ENCODE peak calls at places on chromosomes 7 and 10, in four cellular contexts. I, E, O and B are unnamed samples.

GRCh38 chr10:49504528-49504927 is 34.4 kb downstream of the ERCC6 start:
- DNase-seq in O (no peak), I (no peak), E (no peak), B (no peak)

GRCh38 chr7:90412458-90413184 is 9.4 kb downstream of the CLDN12 start:
- DNase-seq in E (no peak), I (peak; percentile 15), O (no peak), B (no peak)

GRCh38 chr7:127647636-127648035 is 4.4 kb upstream of the SND1 start:
- DNase-seq in O (no peak), I (no peak), E (no peak), B (no peak)

GRCh38 chr10:112634096-112634830 is 187.2 kb downstream of the VTI1A start:
- DNase-seq in E (no peak), I (no peak), O (no peak), B (no peak)

GRCh38 chr10:14407567-14407966 is 76.8 kb upstream of the FRMD4A start:
- DNase-seq in I (no peak), E (no peak), O (no peak), B (no peak)

GRCh38 chr10:128930422-128930821 is 536.6 kb upstream of the MGMT start:
- DNase-seq in E (no peak), O (no peak), I (no peak), B (no peak)

GRCh38 chr7:105656922-105657521 is 75.7 kb upstream of the EFCAB10 start:
- DNase-seq in I (peak; percentile 19), E (no peak), O (no peak), B (peak; percentile 59)

GRCh38 chr10:47323087-47323486 is 833 bp downstream of the GDF2 start:
- DNase-seq in I (no peak), O (no peak), E (no peak), B (no peak)

GRCh38 chr7:27670177-27670576 is 7.5 kb upstream of the HIBADH start:
- DNase-seq in I (no peak), O (no peak), E (no peak), B (no peak)

GRCh38 chr7:123157606-123158005 is 42.2 kb downstream of the SLC13A1 start:
- DNase-seq in E (no peak), O (no peak), I (no peak), B (no peak)

GRCh38 chr7:92778972-92779371 is 57.4 kb downstream of the CDK6 start:
- DNase-seq in E (peak; percentile 68), I (no peak), O (no peak), B (no peak)

GRCh38 chr7:5704534-5704922 is 76.9 kb downstream of the RNF216 start:
- DNase-seq in E (peak; percentile 86), I (peak; percentile 49), O (peak; percentile 49), B (peak; percentile 70)

GRCh38 chr10:78476156-78476555 is 442.5 kb downstream of the RPS24 start:
- DNase-seq in I (no peak), O (no peak), E (peak; percentile 66), B (no peak)

GRCh38 chr10:89963446-89964102 is 262.2 kb downstream of the KIF20B start:
- DNase-seq in O (no peak), I (no peak), E (no peak), B (no peak)

GRCh38 chr10:119620771-119621384 is 24.1 kb upstream of the TIAL1 start:
- DNase-seq in O (no peak), E (no peak), I (no peak), B (no peak)

GRCh38 chr10:7787150-7787856 is 490 bp downstream of the KIN start:
- DNase-seq in O (no peak), I (no peak), E (no peak), B (no peak)

GRCh38 chr7:83921798-83922607 is 272.6 kb downstream of the SEMA3A start:
- DNase-seq in I (no peak), O (no peak), E (no peak), B (no peak)

GRCh38 chr10:126500185-126500584 is 111.9 kb upstream of the ADAM12 start:
- DNase-seq in E (no peak), I (no peak), O (no peak), B (no peak)

GRCh38 chr7:113306302-113306701 is 187.9 kb upstream of the SMIM30 start:
- DNase-seq in E (no peak), O (no peak), I (no peak), B (no peak)

GRCh38 chr10:61140765-61141392 is 196.9 kb upstream of the RHOBTB1 start:
- DNase-seq in E (peak; percentile 48), I (peak; percentile 57), O (no peak), B (no peak)

GRCh38 chr7:72706521-72706920 is 121.5 kb downstream of the TYW1B start:
- DNase-seq in I (no peak), E (no peak), O (no peak), B (no peak)

GRCh38 chr10:67663449-67664087 is 32.4 kb downstream of the CTNNA3 start:
- DNase-seq in E (no peak), O (no peak), I (no peak), B (no peak)

GRCh38 chr10:125816548-125816947 is 6.5 kb downstream of the UROS start:
- DNase-seq in E (no peak), I (no peak), O (no peak), B (no peak)

GRCh38 chr10:85204814-85205213 is 876.4 kb downstream of the CCSER2 start:
- DNase-seq in O (no peak), E (no peak), I (no peak), B (no peak)

GRCh38 chr10:52479567-52479966 is 165.5 kb downstream of the DKK1 start:
- DNase-seq in O (no peak), E (no peak), I (no peak), B (no peak)

GRCh38 chr7:66013938-66014337 is 31.9 kb upstream of the GUSB start:
- DNase-seq in I (peak; percentile 26), O (no peak), E (peak; percentile 17), B (no peak)

GRCh38 chr10:101229275-101230184 is at the start of gene LBX1:
- DNase-seq in E (no peak), I (no peak), O (no peak), B (no peak)

GRCh38 chr7:106629521-106629920 is 31.4 kb downstream of the CCDC71L start:
- DNase-seq in I (no peak), E (no peak), O (no peak), B (no peak)

GRCh38 chr7:22093003-22093402 is 147.3 kb upstream of the CDCA7L start:
- DNase-seq in O (no peak), E (no peak), I (no peak), B (no peak)

GRCh38 chr10:94076325-94076841 is 82.7 kb downstream of the PLCE1 start:
- DNase-seq in O (no peak), I (no peak), E (no peak), B (no peak)
- TF ChIP-seq CTCF in O (peak; percentile 48), I (peak; percentile 23), E (peak; percentile 48), B (peak; percentile 47)

DNA sequence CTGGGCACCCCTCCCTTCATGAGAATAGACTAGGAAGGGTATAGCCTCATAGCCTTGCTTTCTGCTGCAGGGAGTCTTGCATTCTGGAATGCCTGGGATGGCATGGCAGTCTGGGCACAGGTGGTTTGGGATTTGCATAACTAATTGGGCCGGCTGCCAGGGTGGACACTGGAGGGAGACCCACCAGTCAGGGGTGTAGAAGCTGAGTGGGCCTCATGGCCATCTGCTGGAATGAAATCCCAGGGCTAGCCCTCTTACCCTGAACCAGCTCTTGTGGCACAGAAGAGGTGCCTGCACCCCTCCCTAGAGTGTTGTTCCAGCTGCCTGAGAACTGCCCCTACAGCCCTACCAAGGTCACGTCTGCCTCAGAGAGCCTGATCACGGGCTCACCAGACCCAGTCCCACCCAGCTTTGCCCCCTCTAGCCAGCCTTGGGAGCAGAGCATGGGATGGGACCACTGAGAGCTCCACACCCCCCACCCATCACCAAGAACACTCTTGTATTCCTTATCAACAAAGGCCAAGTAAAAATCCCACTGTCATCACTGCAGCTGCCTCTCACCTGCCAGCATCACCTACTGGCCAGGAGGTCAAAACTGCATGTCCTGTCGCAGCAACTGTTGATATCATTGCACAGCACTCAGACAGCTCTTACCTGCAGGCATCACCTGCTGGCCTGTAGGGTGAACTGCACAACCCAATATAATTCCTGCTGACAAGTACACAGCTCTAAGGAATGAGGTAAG is 148.9 kb downstream of the ZEB1 start:
- DNase-seq in E (no peak), O (no peak), I (peak; percentile 57), B (no peak)
- TF ChIP-seq CTCF in E (no peak), O (peak; percentile 56), I (peak; percentile 86), B (peak; percentile 56)

GRCh38 chr10:97685395-97685958 is 1.6 kb downstream of the AVPI1 start:
- DNase-seq in I (peak; percentile 31), E (no peak), O (no peak), B (no peak)
- TF ChIP-seq CTCF in I (peak; percentile 56), E (peak; percentile 4), O (peak; percentile 52), B (peak; percentile 54)

DNA sequence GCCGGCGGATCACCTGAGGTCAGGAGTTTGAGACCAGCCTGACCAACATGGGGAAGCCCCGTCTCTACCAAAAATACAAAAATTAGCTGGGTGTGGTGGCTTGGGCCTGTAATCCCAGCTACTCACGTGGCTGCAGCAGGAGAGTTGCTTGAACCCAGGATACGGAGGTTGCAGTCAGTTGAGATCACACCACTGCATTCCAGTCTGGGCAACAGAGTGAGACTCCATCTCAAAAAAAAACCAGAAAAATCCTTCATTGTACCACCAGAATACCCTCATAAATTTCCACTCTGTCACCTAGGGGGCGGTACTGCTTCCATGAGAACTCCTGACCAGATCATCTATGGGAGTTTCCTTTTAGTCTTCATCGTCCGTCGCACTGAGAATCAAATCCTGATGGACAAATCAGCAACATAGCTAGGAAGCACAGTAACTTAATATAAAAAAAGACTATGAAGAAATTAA is 225.8 kb upstream of the KLF14 start:
- DNase-seq in E (no peak), I (peak; percentile 66), O (no peak), B (no peak)
- TF ChIP-seq CTCF in E (no peak), I (peak; percentile 60), O (peak; percentile 12), B (peak; percentile 22)